ENCODE peak calls at places on chromosomes 5 and 9, in four cellular contexts. X is AG09309; Y is naive thymus-derived CD4-positive, alpha-beta T cell; M is fibroblast of mammary gland. Z is an unnamed sample.

GRCh38 chr5:56561-57290 is 35.2 kb upstream of the PLEKHG4B start:
- DNase-seq in X (no peak), M (peak; percentile 42), Y (no peak), Z (no peak)

GRCh38 chr9:26132913-26133312 is 454.7 kb upstream of the TUSC1 start:
- DNase-seq in Y (no peak), M (no peak), X (no peak), Z (no peak)

GRCh38 chr5:154653418-154653763 is 101.8 kb upstream of the LARP1 start:
- DNase-seq in X (no peak), M (no peak), Y (no peak), Z (no peak)

GRCh38 chr5:179866241-179867078 is 7.8 kb upstream of the MRNIP start:
- DNase-seq in X (no peak), Y (no peak), M (peak; percentile 6), Z (no peak)

GRCh38 chr5:110032386-110032785 is 342.7 kb downstream of the MAN2A1 start:
- DNase-seq in M (no peak), Y (no peak), X (no peak), Z (no peak)

GRCh38 chr5:172606156-172606785 is 34.8 kb upstream of the NEURL1B start:
- DNase-seq in Y (no peak), M (no peak), X (no peak), Z (no peak)

GRCh38 chr9:14318934-14319513 is 5.1 kb upstream of the NFIB start:
- DNase-seq in Y (no peak), M (no peak), X (no peak), Z (no peak)

GRCh38 chr5:141484499-141485304 is at the start of gene PCDHGC4:
- DNase-seq in Y (no peak), M (no peak), X (no peak), Z (no peak)

GRCh38 chr9:94861589-94862241 is 135.2 kb downstream of the AOPEP start:
- DNase-seq in X (peak; percentile 82), M (peak; percentile 83), Y (no peak), Z (no peak)

GRCh38 chr5:128111818-128112448 is 28.4 kb downstream of the SLC12A2 start:
- DNase-seq in M (peak; percentile 53), Y (no peak), X (peak; percentile 41), Z (no peak)

GRCh38 chr5:72064801-72065570 is 42.3 kb upstream of the MAP1B start:
- DNase-seq in M (no peak), X (no peak), Y (no peak), Z (no peak)

GRCh38 chr9:89740722-89741121 is 135.9 kb downstream of the GADD45G start:
- DNase-seq in X (no peak), M (no peak), Y (no peak), Z (no peak)

GRCh38 chr5:7742241-7742656 is 108.7 kb downstream of the CFAP90 start:
- DNase-seq in X (no peak), M (peak; percentile 26), Y (no peak), Z (no peak)

GRCh38 chr9:134757206-134757975 is 115.8 kb downstream of the COL5A1 start:
- DNase-seq in X (no peak), M (no peak), Y (no peak), Z (no peak)

GRCh38 chr9:121156263-121156731 is 45.4 kb downstream of the RAB14 start:
- DNase-seq in M (peak; percentile 71), Y (no peak), X (peak; percentile 67), Z (no peak)

GRCh38 chr9:100227636-100228035 is 125.1 kb downstream of the TEX10 start:
- DNase-seq in Y (no peak), X (no peak), M (no peak), Z (no peak)

GRCh38 chr9:122402403-122403268 is 31.8 kb downstream of the PTGS1 start:
- DNase-seq in X (peak; percentile 96), M (peak; percentile 99), Y (no peak), Z (no peak)

GRCh38 chr5:124738751-124739559 is 7.5 kb downstream of the ZNF608 start:
- DNase-seq in X (no peak), Y (no peak), M (no peak), Z (no peak)

GRCh38 chr5:176771102-176771845 is 39.1 kb upstream of the UNC5A start:
- DNase-seq in Y (no peak), M (no peak), X (no peak), Z (peak; percentile 16)

GRCh38 chr5:145521066-145521465 is 314.1 kb downstream of the PRELID2 start:
- DNase-seq in Y (no peak), M (no peak), X (no peak), Z (no peak)

GRCh38 chr9:119841005-119841404 is 471.8 kb upstream of the BRINP1 start:
- DNase-seq in X (no peak), Y (no peak), M (no peak), Z (no peak)

GRCh38 chr5:174378116-174378874 is 332.8 kb downstream of the NSG2 start:
- DNase-seq in X (no peak), M (no peak), Y (no peak), Z (no peak)

GRCh38 chr5:19960451-19960850 is 27.5 kb downstream of the CDH18 start:
- DNase-seq in Y (no peak), M (no peak), X (no peak), Z (no peak)

GRCh38 chr9:123763910-123764588 is 165.9 kb downstream of the DENND1A start:
- DNase-seq in X (peak; percentile 59), Y (no peak), M (peak; percentile 85), Z (no peak)

GRCh38 chr9:89687216-89687615 is 82.4 kb downstream of the GADD45G start:
- DNase-seq in Y (no peak), X (no peak), M (no peak), Z (no peak)

GRCh38 chr5:157288405-157289163 is 22.7 kb downstream of the CYFIP2 start:
- DNase-seq in X (no peak), Y (no peak), M (no peak), Z (no peak)

GRCh38 chr5:9108156-9108555 is 437.7 kb downstream of the SEMA5A start:
- DNase-seq in M (peak; percentile 55), Y (no peak), X (no peak), Z (no peak)

GRCh38 chr9:109232449-109232848 is 65.4 kb upstream of the FRRS1L start:
- DNase-seq in Y (no peak), M (peak; percentile 72), X (no peak), Z (no peak)

GRCh38 chr5:163473613-163474243 is 13.3 kb downstream of the HMMR start:
- DNase-seq in M (peak; percentile 37), Y (no peak), X (no peak), Z (no peak)

GRCh38 chr9:87883274-87883673 is 597 bp downstream of the SPATA31E1 start:
- DNase-seq in Y (no peak), M (no peak), X (no peak), Z (no peak)

GRCh38 chr9:20884985-20885593 is 146.4 kb downstream of the HACD4 start:
- DNase-seq in M (peak; percentile 64), X (no peak), Y (peak; percentile 48), Z (peak; percentile 80)

GRCh38 chr5:42614509-42614908 is 142.1 kb upstream of the CCDC152 start:
- DNase-seq in X (no peak), Y (no peak), M (peak; percentile 73), Z (no peak)

GRCh38 chr5:42611437-42611836 is 145.2 kb upstream of the CCDC152 start:
- DNase-seq in X (no peak), Y (no peak), M (no peak), Z (no peak)

GRCh38 chr5:42617411-42617810 is 139.2 kb upstream of the CCDC152 start:
- DNase-seq in M (no peak), Y (no peak), X (no peak), Z (no peak)

GRCh38 chr5:42612997-42613396 is 143.6 kb upstream of the CCDC152 start:
- DNase-seq in M (peak; percentile 92), X (peak; percentile 14), Y (no peak), Z (no peak)
- H3K4me3 ChIP-seq in M (no peak overlapping the region), X (no peak overlapping the region), Y (no peak overlapping the region), Z (no peak overlapping the region)

DNA sequence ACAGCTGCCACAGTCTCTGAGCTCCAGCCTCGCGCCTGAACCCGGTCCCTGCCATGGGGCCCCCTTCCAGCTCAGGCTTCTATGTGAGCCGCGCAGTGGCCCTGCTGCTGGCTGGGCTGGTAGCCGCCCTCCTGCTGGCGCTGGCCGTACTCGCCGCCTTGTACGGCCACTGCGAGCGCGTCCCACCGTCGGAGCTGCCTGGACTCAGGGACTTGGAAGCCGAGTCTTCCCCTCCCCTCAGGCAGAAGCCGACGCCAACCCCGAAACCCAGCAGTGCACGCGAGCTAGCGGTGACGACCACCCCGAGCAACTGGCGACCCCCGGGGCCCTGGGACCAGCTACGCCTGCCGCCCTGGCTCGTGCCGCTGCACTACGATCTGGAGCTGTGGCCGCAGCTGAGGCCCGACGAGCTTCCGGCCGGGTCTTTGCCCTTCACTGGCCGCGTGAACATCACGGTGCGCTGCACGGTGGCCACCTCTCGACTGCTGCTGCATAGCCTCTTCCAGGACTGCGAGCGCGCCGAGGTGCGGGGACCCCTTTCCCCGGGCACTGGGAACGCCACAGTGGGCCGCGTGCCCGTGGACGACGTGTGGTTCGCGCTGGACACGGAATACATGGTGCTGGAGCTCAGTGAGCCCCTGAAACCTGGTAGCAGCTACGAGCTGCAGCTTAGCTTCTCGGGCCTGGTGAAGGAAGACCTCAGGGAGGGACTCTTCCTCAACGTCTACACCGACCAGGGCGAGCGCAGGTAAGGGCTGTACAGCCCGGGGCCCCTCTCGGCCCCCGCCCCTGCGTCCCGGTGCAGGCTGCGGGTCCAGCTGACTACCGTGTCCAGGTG is 509 bp downstream of the LVRN start:
- DNase-seq in X (no peak), M (no peak), Y (no peak), Z (peak; percentile 72)
- H3K4me3 ChIP-seq in X (no peak overlapping the region), M (peak overlapping the region; percentile 23), Y (no peak overlapping the region), Z (peak overlapping the region; percentile 46)

GRCh38 chr5:51386916-51387853 is 3.9 kb downstream of the ISL1 start:
- DNase-seq in Y (no peak), M (no peak), X (no peak), Z (no peak)

GRCh38 chr5:51383494-51384081 is 340 bp downstream of the ISL1 start:
- DNase-seq in Y (no peak), X (no peak), M (no peak), Z (no peak)

GRCh38 chr5:51384281-51384840 is 1.1 kb downstream of the ISL1 start:
- DNase-seq in X (no peak), Y (no peak), M (no peak), Z (no peak)

GRCh38 chr5:51382759-51383493 is at the start of gene ISL1:
- DNase-seq in M (peak; percentile 67), Y (no peak), X (peak; percentile 18), Z (no peak)

GRCh38 chr5:51385214-51385613 is 2.0 kb downstream of the ISL1 start:
- DNase-seq in M (no peak), X (no peak), Y (no peak), Z (no peak)
- H3K4me3 ChIP-seq in M (no peak overlapping the region), X (no peak overlapping the region), Y (no peak overlapping the region), Z (no peak overlapping the region)

DNA sequence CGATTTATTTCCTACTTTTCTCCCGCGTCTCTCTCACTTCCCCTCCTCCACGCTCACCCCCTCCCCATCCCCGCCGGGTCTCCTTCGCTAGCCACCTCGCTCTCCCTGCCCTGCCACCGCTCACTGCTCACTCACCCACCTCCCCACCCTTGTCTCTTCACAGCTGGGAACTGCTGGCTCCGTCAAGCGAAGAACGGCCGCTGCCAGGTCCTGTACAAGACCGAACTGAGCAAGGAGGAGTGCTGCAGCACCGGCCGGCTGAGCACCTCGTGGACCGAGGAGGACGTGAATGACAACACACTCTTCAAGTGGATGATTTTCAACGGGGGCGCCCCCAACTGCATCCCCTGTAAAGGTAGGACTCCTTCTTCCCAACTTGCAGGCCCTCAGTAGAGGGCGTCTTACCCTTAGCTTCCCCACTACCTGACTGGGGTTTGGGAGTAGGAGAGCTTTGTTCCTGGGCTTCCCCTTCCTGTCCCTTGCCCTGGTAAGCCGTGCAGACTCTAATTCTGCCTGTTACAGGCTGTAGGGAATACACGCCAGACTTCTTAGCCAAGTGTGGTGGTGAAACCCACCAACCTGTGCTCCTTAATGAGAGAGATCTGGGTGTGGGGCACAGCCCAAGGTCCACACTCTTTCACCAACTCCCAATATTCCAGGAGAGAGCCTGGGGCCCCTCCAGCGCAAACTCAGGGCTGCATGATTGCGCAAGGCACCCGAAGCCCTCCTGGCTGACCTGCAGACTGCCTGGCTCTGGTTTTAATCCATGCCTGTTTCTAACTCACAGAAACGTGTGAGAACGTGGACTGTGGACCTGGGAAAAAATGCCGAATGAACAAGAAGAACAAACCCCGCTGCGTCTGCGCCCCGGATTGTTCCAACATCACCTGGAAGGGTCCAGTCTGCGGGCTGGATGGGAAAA is 2.5 kb downstream of the FST start:
- DNase-seq in X (no peak), Y (no peak), M (peak; percentile 47), Z (no peak)
- H3K4me3 ChIP-seq in X (peak overlapping the region; percentile 94), Y (peak overlapping the region; percentile 67), M (peak overlapping the region; percentile 77), Z (peak overlapping the region; percentile 65)